ENCODE peak calls at places on chromosomes 7 and 10, in five cellular contexts. One of them, this sample, is unnamed.
A peak's percentile ranks its signal among the peaks of the same experiment; 100 is the strongest.

GRCh38 chr7:20541615-20542349 is 73.7 kb upstream of the ABCB5 start:
- DNase-seq in psoas muscle: no peak
- DNase-seq in A549: no peak
- DNase-seq in brain microvascular endothelial cell: no peak
- DNase-seq in fibroblast of lung: no peak
- DNase-seq in this sample: no peak

GRCh38 chr7:2478387-2478760 is 2.2 kb upstream of the GRIFIN start:
- DNase-seq in psoas muscle: peak; percentile 86
- DNase-seq in A549: no peak
- DNase-seq in brain microvascular endothelial cell: no peak
- DNase-seq in fibroblast of lung: peak; percentile 38
- DNase-seq in this sample: no peak

GRCh38 chr7:149626972-149627371 is 129.4 kb upstream of the ZNF746 start:
- DNase-seq in psoas muscle: no peak
- DNase-seq in A549: no peak
- DNase-seq in brain microvascular endothelial cell: no peak
- DNase-seq in fibroblast of lung: no peak
- DNase-seq in this sample: no peak

GRCh38 chr7:22572292-22572691 is 72.3 kb upstream of the STEAP1B start:
- DNase-seq in psoas muscle: no peak
- DNase-seq in A549: no peak
- DNase-seq in brain microvascular endothelial cell: no peak
- DNase-seq in fibroblast of lung: no peak
- DNase-seq in this sample: no peak

GRCh38 chr7:94476251-94476840 is 33.3 kb upstream of the CASD1 start:
- DNase-seq in psoas muscle: no peak
- DNase-seq in A549: no peak
- DNase-seq in brain microvascular endothelial cell: no peak
- DNase-seq in fibroblast of lung: no peak
- DNase-seq in this sample: no peak

GRCh38 chr10:34346516-34347150 is 468.5 kb downstream of the PARD3 start:
- DNase-seq in psoas muscle: no peak
- DNase-seq in A549: no peak
- DNase-seq in brain microvascular endothelial cell: no peak
- DNase-seq in fibroblast of lung: peak; percentile 57
- DNase-seq in this sample: no peak

GRCh38 chr10:78199759-78200158 is 166.1 kb downstream of the RPS24 start:
- DNase-seq in psoas muscle: no peak
- DNase-seq in A549: no peak
- DNase-seq in brain microvascular endothelial cell: no peak
- DNase-seq in fibroblast of lung: no peak
- DNase-seq in this sample: no peak

GRCh38 chr7:117648203-117648866 is 168.5 kb downstream of the CFTR start:
- DNase-seq in psoas muscle: no peak
- DNase-seq in A549: no peak
- DNase-seq in brain microvascular endothelial cell: no peak
- DNase-seq in fibroblast of lung: no peak
- DNase-seq in this sample: no peak

GRCh38 chr7:30225863-30226361 is 58.5 kb upstream of the ZNRF2 start:
- DNase-seq in psoas muscle: peak; percentile 87
- DNase-seq in A549: no peak
- DNase-seq in brain microvascular endothelial cell: peak; percentile 12
- DNase-seq in fibroblast of lung: peak; percentile 64
- DNase-seq in this sample: peak; percentile 82

GRCh38 chr7:130488376-130489139 is 3.3 kb upstream of the MEST start:
- DNase-seq in psoas muscle: no peak
- DNase-seq in A549: no peak
- DNase-seq in brain microvascular endothelial cell: no peak
- DNase-seq in fibroblast of lung: peak; percentile 1
- DNase-seq in this sample: peak; percentile 6
- H3K27ac ChIP-seq in psoas muscle: no peak overlapping the region
- H3K27ac ChIP-seq in A549: no peak overlapping the region
- H3K27ac ChIP-seq in brain microvascular endothelial cell: peak overlapping the region; percentile 84
- H3K27ac ChIP-seq in fibroblast of lung: peak overlapping the region; percentile 23
- H3K27ac ChIP-seq in this sample: no peak overlapping the region

GRCh38 chr7:106982415-106982814 is 62.1 kb upstream of the PRKAR2B start:
- DNase-seq in psoas muscle: no peak
- DNase-seq in A549: no peak
- DNase-seq in brain microvascular endothelial cell: no peak
- DNase-seq in fibroblast of lung: no peak
- DNase-seq in this sample: no peak

GRCh38 chr7:106984034-106984433 is 60.5 kb upstream of the PRKAR2B start:
- DNase-seq in psoas muscle: no peak
- DNase-seq in A549: no peak
- DNase-seq in brain microvascular endothelial cell: no peak
- DNase-seq in fibroblast of lung: no peak
- DNase-seq in this sample: no peak

GRCh38 chr7:106980358-106980685 is 64.2 kb upstream of the PRKAR2B start:
- DNase-seq in psoas muscle: no peak
- DNase-seq in A549: no peak
- DNase-seq in brain microvascular endothelial cell: no peak
- DNase-seq in fibroblast of lung: no peak
- DNase-seq in this sample: no peak

GRCh38 chr7:106978425-106979386 is 65.8 kb upstream of the PRKAR2B start:
- DNase-seq in psoas muscle: no peak
- DNase-seq in A549: peak; percentile 13
- DNase-seq in brain microvascular endothelial cell: no peak
- DNase-seq in fibroblast of lung: no peak
- DNase-seq in this sample: no peak

GRCh38 chr7:106979551-106980357 is 64.8 kb upstream of the PRKAR2B start:
- DNase-seq in psoas muscle: no peak
- DNase-seq in A549: no peak
- DNase-seq in brain microvascular endothelial cell: no peak
- DNase-seq in fibroblast of lung: no peak
- DNase-seq in this sample: peak; percentile 27
- H3K27ac ChIP-seq in psoas muscle: no peak overlapping the region
- H3K27ac ChIP-seq in A549: no peak overlapping the region
- H3K27ac ChIP-seq in brain microvascular endothelial cell: no peak overlapping the region
- H3K27ac ChIP-seq in fibroblast of lung: no peak overlapping the region
- H3K27ac ChIP-seq in this sample: peak overlapping the region; percentile 56

GRCh38 chr10:119619215-119619614 is 22.5 kb upstream of the TIAL1 start:
- DNase-seq in psoas muscle: no peak
- DNase-seq in A549: no peak
- DNase-seq in brain microvascular endothelial cell: no peak
- DNase-seq in fibroblast of lung: no peak
- DNase-seq in this sample: no peak
- H3K27ac ChIP-seq in psoas muscle: peak overlapping the region; percentile 67
- H3K27ac ChIP-seq in A549: no peak overlapping the region
- H3K27ac ChIP-seq in brain microvascular endothelial cell: no peak overlapping the region
- H3K27ac ChIP-seq in fibroblast of lung: no peak overlapping the region
- H3K27ac ChIP-seq in this sample: no peak overlapping the region

GRCh38 chr10:114706458-114707055 is 48.5 kb upstream of the ABLIM1 start:
- DNase-seq in psoas muscle: no peak
- DNase-seq in A549: no peak
- DNase-seq in brain microvascular endothelial cell: no peak
- DNase-seq in fibroblast of lung: no peak
- DNase-seq in this sample: no peak

GRCh38 chr10:114709966-114710365 is 51.9 kb upstream of the ABLIM1 start:
- DNase-seq in psoas muscle: no peak
- DNase-seq in A549: no peak
- DNase-seq in brain microvascular endothelial cell: no peak
- DNase-seq in fibroblast of lung: peak; percentile 45
- DNase-seq in this sample: peak; percentile 50

GRCh38 chr10:114708717-114709352 is 50.8 kb upstream of the ABLIM1 start:
- DNase-seq in psoas muscle: no peak
- DNase-seq in A549: peak; percentile 58
- DNase-seq in brain microvascular endothelial cell: peak; percentile 91
- DNase-seq in fibroblast of lung: peak; percentile 79
- DNase-seq in this sample: peak; percentile 71

GRCh38 chr10:114704720-114705119 is 46.6 kb upstream of the ABLIM1 start:
- DNase-seq in psoas muscle: no peak
- DNase-seq in A549: no peak
- DNase-seq in brain microvascular endothelial cell: no peak
- DNase-seq in fibroblast of lung: no peak
- DNase-seq in this sample: no peak

GRCh38 chr10:114708084-114708483 is 50.0 kb upstream of the ABLIM1 start:
- DNase-seq in psoas muscle: no peak
- DNase-seq in A549: no peak
- DNase-seq in brain microvascular endothelial cell: no peak
- DNase-seq in fibroblast of lung: no peak
- DNase-seq in this sample: no peak
- H3K27ac ChIP-seq in psoas muscle: no peak overlapping the region
- H3K27ac ChIP-seq in A549: peak overlapping the region; percentile 57
- H3K27ac ChIP-seq in brain microvascular endothelial cell: no peak overlapping the region
- H3K27ac ChIP-seq in fibroblast of lung: no peak overlapping the region
- H3K27ac ChIP-seq in this sample: no peak overlapping the region

GRCh38 chr10:3471927-3472704 is 299.5 kb upstream of the PITRM1 start:
- DNase-seq in psoas muscle: no peak
- DNase-seq in A549: no peak
- DNase-seq in brain microvascular endothelial cell: no peak
- DNase-seq in fibroblast of lung: no peak
- DNase-seq in this sample: no peak

GRCh38 chr10:3471497-3471896 is 298.9 kb upstream of the PITRM1 start:
- DNase-seq in psoas muscle: no peak
- DNase-seq in A549: no peak
- DNase-seq in brain microvascular endothelial cell: no peak
- DNase-seq in fibroblast of lung: no peak
- DNase-seq in this sample: no peak

GRCh38 chr10:3474266-3474665 is 301.7 kb upstream of the PITRM1 start:
- DNase-seq in psoas muscle: no peak
- DNase-seq in A549: no peak
- DNase-seq in brain microvascular endothelial cell: no peak
- DNase-seq in fibroblast of lung: no peak
- DNase-seq in this sample: no peak

GRCh38 chr10:3473271-3473670 is 300.7 kb upstream of the PITRM1 start:
- DNase-seq in psoas muscle: no peak
- DNase-seq in A549: no peak
- DNase-seq in brain microvascular endothelial cell: no peak
- DNase-seq in fibroblast of lung: no peak
- DNase-seq in this sample: no peak

DNA sequence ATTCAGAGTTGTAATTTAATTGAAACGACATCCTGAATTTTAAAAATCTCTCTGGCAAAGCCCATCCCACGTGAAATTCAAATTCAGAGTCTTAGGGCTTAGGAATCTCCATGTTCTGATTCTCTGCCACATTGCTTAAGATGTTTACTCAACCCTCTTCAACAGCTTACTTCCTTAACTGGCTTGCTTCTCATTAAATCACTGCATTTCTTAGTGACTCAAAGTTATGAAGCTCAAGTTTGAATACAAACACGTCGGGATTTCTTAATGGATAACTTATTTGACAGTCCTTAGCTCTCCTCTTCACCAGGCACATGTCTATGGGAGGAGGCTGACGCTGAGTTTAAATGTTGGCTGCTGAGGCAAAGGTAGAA is 300.1 kb upstream of the PITRM1 start:
- DNase-seq in psoas muscle: no peak
- DNase-seq in A549: no peak
- DNase-seq in brain microvascular endothelial cell: no peak
- DNase-seq in fibroblast of lung: peak; percentile 84
- DNase-seq in this sample: no peak
- H3K27ac ChIP-seq in psoas muscle: peak overlapping the region; percentile 80
- H3K27ac ChIP-seq in A549: peak overlapping the region; percentile 77
- H3K27ac ChIP-seq in brain microvascular endothelial cell: no peak overlapping the region
- H3K27ac ChIP-seq in fibroblast of lung: peak overlapping the region; percentile 70
- H3K27ac ChIP-seq in this sample: no peak overlapping the region

GRCh38 chr10:132807621-132808049 is 21.7 kb upstream of the NKX6-2 start:
- DNase-seq in psoas muscle: peak; percentile 20
- DNase-seq in A549: no peak
- DNase-seq in brain microvascular endothelial cell: no peak
- DNase-seq in fibroblast of lung: no peak
- DNase-seq in this sample: no peak

GRCh38 chr10:132809237-132810140 is 23.5 kb upstream of the NKX6-2 start:
- DNase-seq in psoas muscle: peak; percentile 28
- DNase-seq in A549: no peak
- DNase-seq in brain microvascular endothelial cell: no peak
- DNase-seq in fibroblast of lung: no peak
- DNase-seq in this sample: no peak

GRCh38 chr10:132808247-132808567 is 22.3 kb upstream of the NKX6-2 start:
- DNase-seq in psoas muscle: no peak
- DNase-seq in A549: no peak
- DNase-seq in brain microvascular endothelial cell: no peak
- DNase-seq in fibroblast of lung: no peak
- DNase-seq in this sample: no peak

GRCh38 chr10:132810141-132810806 is 24.3 kb upstream of the NKX6-2 start:
- DNase-seq in psoas muscle: peak; percentile 45
- DNase-seq in A549: no peak
- DNase-seq in brain microvascular endothelial cell: no peak
- DNase-seq in fibroblast of lung: no peak
- DNase-seq in this sample: no peak

DNA sequence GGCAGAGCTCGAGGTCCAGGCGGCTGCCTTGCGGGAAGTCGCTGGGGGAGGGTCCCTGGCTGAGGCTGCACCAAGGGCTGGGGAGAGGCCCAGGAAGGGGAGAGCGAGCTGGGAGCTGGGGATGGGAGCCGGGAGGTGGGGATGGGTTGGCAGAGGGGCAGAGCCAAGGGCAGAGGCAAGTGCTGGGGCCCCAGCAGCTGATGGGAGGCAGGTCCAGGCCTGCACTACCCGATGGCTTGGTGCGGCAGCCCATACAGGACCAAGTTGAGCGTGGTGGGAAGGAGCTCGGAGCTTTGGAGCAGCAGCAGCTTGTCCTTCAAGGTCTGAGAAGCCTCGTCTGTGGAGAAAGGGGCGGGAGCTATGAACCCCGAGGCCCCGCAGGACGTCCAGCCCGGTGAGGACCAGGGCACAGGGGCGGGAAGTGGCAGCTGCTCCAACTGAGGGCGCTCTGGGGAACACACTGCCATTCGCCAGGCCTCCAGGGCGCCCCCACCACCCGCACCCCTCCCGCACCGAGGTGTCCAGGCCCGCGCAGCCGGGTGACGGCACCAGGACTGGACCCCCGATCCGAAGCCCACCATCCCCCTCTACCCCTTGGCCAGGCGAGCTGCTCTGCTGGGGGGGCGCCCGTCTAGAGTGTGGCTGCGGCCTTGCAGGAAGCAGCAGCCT is 22.8 kb upstream of the NKX6-2 start:
- DNase-seq in psoas muscle: peak; percentile 45
- DNase-seq in A549: no peak
- DNase-seq in brain microvascular endothelial cell: no peak
- DNase-seq in fibroblast of lung: no peak
- DNase-seq in this sample: no peak
- H3K27ac ChIP-seq in psoas muscle: no peak overlapping the region
- H3K27ac ChIP-seq in A549: no peak overlapping the region
- H3K27ac ChIP-seq in brain microvascular endothelial cell: no peak overlapping the region
- H3K27ac ChIP-seq in fibroblast of lung: no peak overlapping the region
- H3K27ac ChIP-seq in this sample: no peak overlapping the region

GRCh38 chr10:10977231-10977956 is 40.3 kb upstream of the CELF2 start:
- DNase-seq in psoas muscle: no peak
- DNase-seq in A549: no peak
- DNase-seq in brain microvascular endothelial cell: no peak
- DNase-seq in fibroblast of lung: no peak
- DNase-seq in this sample: peak; percentile 7

GRCh38 chr10:10975647-10976046 is 42.0 kb upstream of the CELF2 start:
- DNase-seq in psoas muscle: no peak
- DNase-seq in A549: no peak
- DNase-seq in brain microvascular endothelial cell: no peak
- DNase-seq in fibroblast of lung: no peak
- DNase-seq in this sample: no peak

GRCh38 chr10:10973310-10973709 is 44.4 kb upstream of the CELF2 start:
- DNase-seq in psoas muscle: no peak
- DNase-seq in A549: no peak
- DNase-seq in brain microvascular endothelial cell: no peak
- DNase-seq in fibroblast of lung: no peak
- DNase-seq in this sample: no peak

GRCh38 chr10:10976652-10977051 is 41.0 kb upstream of the CELF2 start:
- DNase-seq in psoas muscle: no peak
- DNase-seq in A549: no peak
- DNase-seq in brain microvascular endothelial cell: no peak
- DNase-seq in fibroblast of lung: no peak
- DNase-seq in this sample: no peak

GRCh38 chr10:10977978-10978377 is 39.7 kb upstream of the CELF2 start:
- DNase-seq in psoas muscle: no peak
- DNase-seq in A549: no peak
- DNase-seq in brain microvascular endothelial cell: no peak
- DNase-seq in fibroblast of lung: no peak
- DNase-seq in this sample: peak; percentile 18
- H3K27ac ChIP-seq in psoas muscle: no peak overlapping the region
- H3K27ac ChIP-seq in A549: no peak overlapping the region
- H3K27ac ChIP-seq in brain microvascular endothelial cell: no peak overlapping the region
- H3K27ac ChIP-seq in fibroblast of lung: no peak overlapping the region
- H3K27ac ChIP-seq in this sample: no peak overlapping the region

This sample was measured in cardiac muscle cell.